ENCODE peak calls at places on chromosomes 1 and 21, in eight cellular contexts. D is stomach, G is aorta, J is cardiac muscle cell, F is GM23248, M is transverse colon, H is lung, O is pancreas. L is an unnamed sample. For H3K27me3, H3K36me3 and H3K9me3, the result is how much of the 10 kb centered on the place peaks cover.

GRCh38 chr1:22031214-22031962 is 21.1 kb upstream of the CDC42 start:
- DNase-seq in D (peak), G (no peak), J (no peak), F (no peak), M (peak), H (peak), O (no peak), L (no peak)

GRCh38 chr1:208100906-208101305 is 143.3 kb downstream of the PLXNA2 start:
- DNase-seq in D (no peak), G (no peak), J (peak), F (peak), M (no peak), H (no peak), O (no peak), L (no peak)

GRCh38 chr1:87330954-87331318 is 2.3 kb downstream of the LMO4 start:
- DNase-seq in D (no peak), G (no peak), J (no peak), F (peak), M (no peak), H (no peak), O (no peak), L (no peak)

GRCh38 chr1:96538883-96539282 is 182.7 kb upstream of the PTBP2 start:
- DNase-seq in D (no peak), G (no peak), J (peak), F (peak), M (peak), H (peak), O (no peak), L (peak)

GRCh38 chr1:198937231-198938031 is 298.6 kb downstream of the PTPRC start:
- DNase-seq in D (no peak), G (no peak), J (peak), F (peak), M (peak), H (peak), O (peak), L (no peak)

GRCh38 chr1:5331101-5331500 is 661.1 kb downstream of the NPHP4 start:
- DNase-seq in D (no peak), G (peak), J (no peak), F (no peak), M (no peak), H (no peak), O (no peak), L (no peak)

GRCh38 chr1:235063068-235063765 is 65.4 kb downstream of the TOMM20 start:
- DNase-seq in D (no peak), G (no peak), J (no peak), F (no peak), M (no peak), H (no peak), O (no peak), L (peak)

GRCh38 chr1:172383541-172383940 is 36.9 kb upstream of the C1orf105 start:
- DNase-seq in D (no peak), G (no peak), J (peak), F (peak), M (no peak), H (no peak), O (no peak), L (no peak)

GRCh38 chr1:7013833-7014639 is 228.8 kb downstream of the CAMTA1 start:
- DNase-seq in D (no peak), G (no peak), J (no peak), F (no peak), M (no peak), H (no peak), O (no peak), L (no peak)

GRCh38 chr1:94260635-94261387 is 23.4 kb upstream of the ARHGAP29 start:
- DNase-seq in D (no peak), G (no peak), J (no peak), F (no peak), M (no peak), H (no peak), O (no peak), L (no peak)

GRCh38 chr1:15255582-15256149 is 8.6 kb downstream of the FHAD1 start:
- DNase-seq in D (no peak), G (peak), J (no peak), F (no peak), M (no peak), H (no peak), O (no peak), L (no peak)

GRCh38 chr1:164754088-164754600 is 195.2 kb downstream of the PBX1 start:
- DNase-seq in D (no peak), G (peak), J (peak), F (peak), M (no peak), H (no peak), O (peak), L (peak)

GRCh38 chr1:232096751-232097150 is 470.2 kb downstream of the DISC1 start:
- DNase-seq in D (no peak), G (no peak), J (no peak), F (no peak), M (no peak), H (no peak), O (no peak), L (no peak)

GRCh38 chr1:24393892-24394291 is 19.7 kb downstream of the STPG1 start:
- DNase-seq in D (no peak), G (no peak), J (peak), F (peak), M (no peak), H (peak), O (no peak), L (no peak)

GRCh38 chr21:43979654-43980053 is 32.5 kb upstream of the TRAPPC10 start:
- DNase-seq in D (no peak), G (no peak), J (no peak), F (no peak), M (no peak), H (no peak), O (no peak), L (no peak)

GRCh38 chr1:94901841-94902240 is 25.1 kb downstream of the CNN3 start:
- DNase-seq in D (no peak), G (no peak), J (no peak), F (no peak), M (no peak), H (no peak), O (no peak), L (no peak)

GRCh38 chr1:180431683-180432082 is 70.7 kb downstream of the ACBD6 start:
- DNase-seq in D (no peak), G (no peak), J (no peak), F (no peak), M (no peak), H (no peak), O (no peak), L (no peak)

GRCh38 chr1:50917796-50918137 is 42.3 kb downstream of the FAF1 start:
- DNase-seq in D (no peak), G (no peak), J (no peak), F (no peak), M (no peak), H (no peak), O (no peak), L (no peak)

GRCh38 chr1:74423476-74423875 is 88.9 kb downstream of the LRRC53 start:
- DNase-seq in D (no peak), G (no peak), J (no peak), F (no peak), M (no peak), H (no peak), O (no peak), L (no peak)

DNA sequence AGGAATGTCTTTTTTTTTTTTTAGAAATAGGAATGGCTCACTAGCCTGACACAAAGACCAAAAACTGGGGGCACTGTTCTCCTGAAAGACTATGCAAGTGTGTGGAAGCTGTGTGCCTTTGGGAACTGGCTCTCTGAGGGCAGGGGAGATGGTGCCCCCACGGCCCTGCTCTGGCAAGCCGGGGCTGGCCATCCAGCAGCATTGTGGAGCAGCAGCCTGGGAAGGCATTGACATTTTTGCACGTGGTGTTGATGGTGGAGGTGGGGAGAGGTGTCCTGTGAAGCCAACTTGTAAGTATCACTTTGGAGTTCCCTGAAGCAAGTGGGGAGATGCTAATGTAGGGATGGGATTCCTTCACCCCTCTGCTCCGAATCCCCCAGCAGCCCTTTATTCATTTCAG is 460.1 kb downstream of the RPS6KC1 start:
- DNase-seq in D (no peak), G (no peak), J (no peak), F (no peak), M (no peak), H (no peak), O (no peak), L (no peak)
- H3K27me3 ChIP-seq in D (under half), G (under half), J (under half), F (under half), M (under half), H (under half), O (under half), L (under half)

DNA sequence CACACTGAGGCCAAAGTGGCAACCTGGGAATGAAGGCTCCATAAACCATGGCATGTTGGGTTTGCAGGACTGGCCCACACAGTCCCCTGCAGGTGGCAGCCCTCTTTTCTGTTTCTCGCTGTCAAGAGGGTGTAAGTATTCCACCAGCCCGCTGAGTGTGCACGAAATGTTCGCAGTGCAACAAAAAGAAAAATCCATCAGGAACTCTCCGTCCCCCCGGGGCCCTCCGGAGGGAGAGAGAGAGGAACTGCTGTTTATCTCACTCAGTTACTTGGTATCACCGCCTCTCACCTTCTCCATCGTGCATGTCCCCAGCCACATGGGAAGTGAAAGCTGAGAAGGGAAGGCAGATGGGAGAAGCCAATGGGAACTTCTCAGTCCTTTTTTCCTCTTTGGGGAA is 38.3 kb downstream of the NCF2 start:
- DNase-seq in D (no peak), G (no peak), J (no peak), F (no peak), M (no peak), H (no peak), O (no peak), L (no peak)
- H3K36me3 ChIP-seq in D (half or more), G (under half), J (half or more), F (under half), M (under half), H (under half), O (under half), L (half or more)

DNA sequence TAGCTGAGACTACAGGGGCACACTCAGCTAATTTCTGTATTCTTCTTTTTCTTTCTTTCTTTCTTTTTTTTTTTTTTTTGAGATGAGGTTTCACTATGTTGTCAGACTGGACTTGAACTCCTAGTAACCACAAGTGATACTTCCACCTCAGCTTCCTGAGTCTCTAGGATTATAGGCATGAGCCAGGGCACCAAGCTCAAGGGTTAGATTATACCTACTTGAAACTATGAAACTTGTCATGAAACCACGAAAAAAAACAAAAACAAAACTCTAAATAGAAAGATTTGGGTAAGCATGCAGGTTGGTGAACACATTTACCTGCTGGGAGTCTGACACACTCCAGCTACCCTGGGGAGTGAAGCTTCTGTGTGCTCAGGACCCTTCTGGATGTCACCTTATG is 2250.4 kb downstream of the MRPL39 start:
- DNase-seq in D (no peak), G (no peak), J (no peak), F (no peak), M (no peak), H (no peak), O (no peak), L (no peak)
- H3K9me3 ChIP-seq in D (under half), G (under half), J (under half), F (under half), M (under half), H (under half), O (under half), L (under half)

GRCh38 chr1:47228644-47229030 is 3.4 kb downstream of the TAL1 start:
- DNase-seq in D (no peak), G (no peak), J (no peak), F (no peak), M (no peak), H (no peak), O (no peak), L (no peak)

GRCh38 chr1:47230692-47231313 is 1.2 kb downstream of the TAL1 start:
- DNase-seq in D (no peak), G (no peak), J (peak), F (no peak), M (no peak), H (no peak), O (no peak), L (no peak)

GRCh38 chr1:47227370-47228232 is 4.4 kb downstream of the TAL1 start:
- DNase-seq in D (no peak), G (no peak), J (no peak), F (no peak), M (no peak), H (no peak), O (no peak), L (peak)

GRCh38 chr1:47229884-47230691 is 1.9 kb downstream of the TAL1 start:
- DNase-seq in D (no peak), G (no peak), J (no peak), F (no peak), M (no peak), H (no peak), O (no peak), L (no peak)

GRCh38 chr1:47229031-47229831 is 2.8 kb downstream of the TAL1 start:
- DNase-seq in D (no peak), G (no peak), J (no peak), F (no peak), M (no peak), H (no peak), O (no peak), L (peak)
- H3K27me3 ChIP-seq in D (half or more), G (under half), J (half or more), F (half or more), M (half or more), H (under half), O (under half), L (under half)

DNA sequence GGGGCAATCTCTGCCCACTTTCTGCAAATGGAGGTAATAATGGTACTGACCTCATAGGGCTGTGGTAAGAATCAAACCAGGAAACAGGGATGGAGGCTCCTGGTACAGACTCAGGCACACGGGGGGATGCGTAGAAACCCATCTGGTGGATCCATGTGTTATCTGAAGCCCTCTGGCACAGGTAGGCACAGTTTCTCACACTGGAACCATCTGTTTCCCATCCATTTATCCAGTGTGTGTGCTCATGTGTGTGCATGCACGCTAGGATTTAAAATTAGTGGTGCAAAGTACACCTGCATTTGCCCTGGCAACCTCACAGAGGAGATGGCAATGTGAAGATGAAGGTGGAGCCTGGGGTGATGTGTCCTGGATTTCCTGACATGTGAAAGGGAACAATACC is 103.3 kb downstream of the RAVER2 start:
- DNase-seq in D (no peak), G (no peak), J (no peak), F (no peak), M (no peak), H (no peak), O (no peak), L (no peak)
- H3K36me3 ChIP-seq in D (half or more), G (under half), J (under half), F (under half), M (under half), H (under half), O (under half), L (under half)

GRCh38 chr21:15343066-15343465 is 278.3 kb upstream of the NRIP1 start:
- DNase-seq in D (no peak), G (no peak), J (peak), F (no peak), M (no peak), H (no peak), O (no peak), L (no peak)
- H3K9me3 ChIP-seq in D (under half), G (under half), J (under half), F (under half), M (under half), H (under half), O (under half), L (under half)

GRCh38 chr1:152086785-152087184 is 2.1 kb downstream of the TCHHL1 start:
- DNase-seq in D (no peak), G (no peak), J (no peak), F (no peak), M (no peak), H (no peak), O (no peak), L (no peak)
- H3K27me3 ChIP-seq in D (under half), G (under half), J (under half), F (under half), M (under half), H (under half), O (under half), L (under half)

L was measured in tibial artery.